ENCODE peak calls at places on chromosomes 12 and 14, in five cellular contexts. One of them, this sample, is unnamed.

GRCh38 chr12:56157201-56158028 is 744 bp upstream of the MYL6 start:
- DNase-seq in IMR-90: peak; percentile 83
- DNase-seq in tibial nerve: peak; percentile 81
- DNase-seq in neural progenitor cell: peak; percentile 90
- DNase-seq in hepatocyte: peak; percentile 87
- DNase-seq in this sample: peak; percentile 93

GRCh38 chr12:47816646-47817271 is 2.9 kb downstream of the HDAC7 start:
- DNase-seq in IMR-90: no peak
- DNase-seq in tibial nerve: no peak
- DNase-seq in neural progenitor cell: no peak
- DNase-seq in hepatocyte: no peak
- DNase-seq in this sample: peak; percentile 66

GRCh38 chr14:51419685-51420084 is 179.6 kb downstream of the TMX1 start:
- DNase-seq in IMR-90: no peak
- DNase-seq in tibial nerve: no peak
- DNase-seq in neural progenitor cell: no peak
- DNase-seq in hepatocyte: no peak
- DNase-seq in this sample: no peak

GRCh38 chr14:59342516-59343484 is 122.4 kb downstream of the GPR135 start:
- DNase-seq in IMR-90: no peak
- DNase-seq in tibial nerve: no peak
- DNase-seq in neural progenitor cell: no peak
- DNase-seq in hepatocyte: no peak
- DNase-seq in this sample: no peak

GRCh38 chr12:112852810-112853209 is 54.0 kb upstream of the OAS1 start:
- DNase-seq in IMR-90: no peak
- DNase-seq in tibial nerve: no peak
- DNase-seq in neural progenitor cell: no peak
- DNase-seq in hepatocyte: no peak
- DNase-seq in this sample: no peak

GRCh38 chr12:55816876-55817351 is 610 bp downstream of the SARNP start:
- DNase-seq in IMR-90: peak; percentile 26
- DNase-seq in tibial nerve: no peak
- DNase-seq in neural progenitor cell: peak; percentile 31
- DNase-seq in hepatocyte: peak; percentile 49
- DNase-seq in this sample: no peak

GRCh38 chr12:102847131-102847530 is 69.9 kb downstream of the PAH start:
- DNase-seq in IMR-90: no peak
- DNase-seq in tibial nerve: no peak
- DNase-seq in neural progenitor cell: no peak
- DNase-seq in hepatocyte: no peak
- DNase-seq in this sample: no peak

GRCh38 chr14:56125772-56126411 is 7.7 kb downstream of the PELI2 start:
- DNase-seq in IMR-90: no peak
- DNase-seq in tibial nerve: no peak
- DNase-seq in neural progenitor cell: no peak
- DNase-seq in hepatocyte: no peak
- DNase-seq in this sample: no peak

GRCh38 chr14:75399819-75400678 is 27.8 kb upstream of the JDP2 start:
- DNase-seq in IMR-90: no peak
- DNase-seq in tibial nerve: peak; percentile 78
- DNase-seq in neural progenitor cell: no peak
- DNase-seq in hepatocyte: peak; percentile 53
- DNase-seq in this sample: no peak

GRCh38 chr12:95790025-95790911 is at the start of gene NTN4:
- DNase-seq in IMR-90: peak; percentile 24
- DNase-seq in tibial nerve: peak; percentile 21
- DNase-seq in neural progenitor cell: peak; percentile 68
- DNase-seq in hepatocyte: peak; percentile 65
- DNase-seq in this sample: peak; percentile 77

GRCh38 chr12:11723993-11724392 is 74.5 kb downstream of the ETV6 start:
- DNase-seq in IMR-90: peak; percentile 52
- DNase-seq in tibial nerve: no peak
- DNase-seq in neural progenitor cell: peak; percentile 53
- DNase-seq in hepatocyte: no peak
- DNase-seq in this sample: peak; percentile 25

GRCh38 chr12:43571885-43572284 is 19.9 kb upstream of the ADAMTS20 start:
- DNase-seq in IMR-90: no peak
- DNase-seq in tibial nerve: no peak
- DNase-seq in neural progenitor cell: no peak
- DNase-seq in hepatocyte: no peak
- DNase-seq in this sample: peak; percentile 37

GRCh38 chr12:121337416-121337815 is 14.8 kb downstream of the ANAPC5 start:
- DNase-seq in IMR-90: no peak
- DNase-seq in tibial nerve: no peak
- DNase-seq in neural progenitor cell: no peak
- DNase-seq in hepatocyte: no peak
- DNase-seq in this sample: no peak

GRCh38 chr12:88538250-88538649 is 42.0 kb downstream of the KITLG start:
- DNase-seq in IMR-90: peak; percentile 17
- DNase-seq in tibial nerve: no peak
- DNase-seq in neural progenitor cell: no peak
- DNase-seq in hepatocyte: no peak
- DNase-seq in this sample: no peak

GRCh38 chr14:25350071-25350470 is 300.1 kb upstream of the STXBP6 start:
- DNase-seq in IMR-90: no peak
- DNase-seq in tibial nerve: no peak
- DNase-seq in neural progenitor cell: no peak
- DNase-seq in hepatocyte: no peak
- DNase-seq in this sample: no peak

GRCh38 chr14:99589651-99590530 is 14.1 kb downstream of the CCDC85C start:
- DNase-seq in IMR-90: no peak
- DNase-seq in tibial nerve: no peak
- DNase-seq in neural progenitor cell: no peak
- DNase-seq in hepatocyte: no peak
- DNase-seq in this sample: no peak

GRCh38 chr12:83471341-83471740 is 784.6 kb downstream of the TMTC2 start:
- DNase-seq in IMR-90: no peak
- DNase-seq in tibial nerve: no peak
- DNase-seq in neural progenitor cell: no peak
- DNase-seq in hepatocyte: no peak
- DNase-seq in this sample: no peak

GRCh38 chr12:58425481-58426392 is 484.4 kb downstream of the ATP23 start:
- DNase-seq in IMR-90: peak; percentile 94
- DNase-seq in tibial nerve: no peak
- DNase-seq in neural progenitor cell: peak; percentile 84
- DNase-seq in hepatocyte: peak; percentile 67
- DNase-seq in this sample: no peak

GRCh38 chr12:2084553-2085296 is 31.9 kb downstream of the CACNA1C start:
- DNase-seq in IMR-90: peak; percentile 89
- DNase-seq in tibial nerve: peak; percentile 48
- DNase-seq in neural progenitor cell: no peak
- DNase-seq in hepatocyte: no peak
- DNase-seq in this sample: no peak

GRCh38 chr12:666766-667308 is 3.6 kb upstream of the NINJ2 start:
- DNase-seq in IMR-90: peak; percentile 40
- DNase-seq in tibial nerve: no peak
- DNase-seq in neural progenitor cell: peak; percentile 7
- DNase-seq in hepatocyte: no peak
- DNase-seq in this sample: peak; percentile 12

GRCh38 chr14:35333797-35334743 is 41.9 kb downstream of the PSMA6 start:
- DNase-seq in IMR-90: no peak
- DNase-seq in tibial nerve: no peak
- DNase-seq in neural progenitor cell: no peak
- DNase-seq in hepatocyte: no peak
- DNase-seq in this sample: peak; percentile 42

GRCh38 chr14:54497224-54497623 is 8.4 kb upstream of the GMFB start:
- DNase-seq in IMR-90: no peak
- DNase-seq in tibial nerve: no peak
- DNase-seq in neural progenitor cell: no peak
- DNase-seq in hepatocyte: no peak
- DNase-seq in this sample: no peak

GRCh38 chr14:59576332-59577294 is at the start of gene CCDC175:
- DNase-seq in IMR-90: peak; percentile 71
- DNase-seq in tibial nerve: peak; percentile 46
- DNase-seq in neural progenitor cell: peak; percentile 99
- DNase-seq in hepatocyte: peak; percentile 96
- DNase-seq in this sample: peak; percentile 91

GRCh38 chr14:104742586-104743455 is 10.1 kb upstream of the SIVA1 start:
- DNase-seq in IMR-90: no peak
- DNase-seq in tibial nerve: no peak
- DNase-seq in neural progenitor cell: no peak
- DNase-seq in hepatocyte: no peak
- DNase-seq in this sample: peak; percentile 52

GRCh38 chr14:94481468-94482131 is 5.6 kb upstream of the SERPINA9 start:
- DNase-seq in IMR-90: peak; percentile 55
- DNase-seq in tibial nerve: no peak
- DNase-seq in neural progenitor cell: no peak
- DNase-seq in hepatocyte: no peak
- DNase-seq in this sample: no peak

GRCh38 chr12:69929125-69929524 is 104.1 kb downstream of the MYRFL start:
- DNase-seq in IMR-90: no peak
- DNase-seq in tibial nerve: no peak
- DNase-seq in neural progenitor cell: no peak
- DNase-seq in hepatocyte: no peak
- DNase-seq in this sample: no peak

GRCh38 chr14:104337381-104337780 is 199.0 kb downstream of the KIF26A start:
- DNase-seq in IMR-90: no peak
- DNase-seq in tibial nerve: no peak
- DNase-seq in neural progenitor cell: no peak
- DNase-seq in hepatocyte: peak; percentile 33
- DNase-seq in this sample: no peak

GRCh38 chr12:93025145-93026103 is 96.3 kb upstream of the EEA1 start:
- DNase-seq in IMR-90: peak; percentile 75
- DNase-seq in tibial nerve: peak; percentile 37
- DNase-seq in neural progenitor cell: peak; percentile 36
- DNase-seq in hepatocyte: peak; percentile 60
- DNase-seq in this sample: peak; percentile 32

GRCh38 chr12:132422057-132423043 is 67.6 kb upstream of the FBRSL1 start:
- DNase-seq in IMR-90: peak; percentile 42
- DNase-seq in tibial nerve: no peak
- DNase-seq in neural progenitor cell: peak; percentile 50
- DNase-seq in hepatocyte: no peak
- DNase-seq in this sample: peak; percentile 85

GRCh38 chr14:67571275-67571990 is 28.6 kb downstream of the PIGH start:
- DNase-seq in IMR-90: peak; percentile 44
- DNase-seq in tibial nerve: peak; percentile 81
- DNase-seq in neural progenitor cell: peak; percentile 77
- DNase-seq in hepatocyte: peak; percentile 76
- DNase-seq in this sample: peak; percentile 87

GRCh38 chr12:74381968-74382367 is 155.7 kb upstream of the ATXN7L3B start:
- DNase-seq in IMR-90: no peak
- DNase-seq in tibial nerve: no peak
- DNase-seq in neural progenitor cell: no peak
- DNase-seq in hepatocyte: no peak
- DNase-seq in this sample: no peak

GRCh38 chr12:111597731-111598636 is 1.1 kb downstream of the ATXN2 start:
- DNase-seq in IMR-90: no peak
- DNase-seq in tibial nerve: peak; percentile 19
- DNase-seq in neural progenitor cell: peak; percentile 68
- DNase-seq in hepatocyte: peak; percentile 63
- DNase-seq in this sample: peak; percentile 83

GRCh38 chr12:48903982-48904411 is 21.3 kb downstream of the FKBP11 start:
- DNase-seq in IMR-90: peak; percentile 82
- DNase-seq in tibial nerve: peak; percentile 66
- DNase-seq in neural progenitor cell: peak; percentile 93
- DNase-seq in hepatocyte: peak; percentile 92
- DNase-seq in this sample: peak; percentile 82

DNA sequence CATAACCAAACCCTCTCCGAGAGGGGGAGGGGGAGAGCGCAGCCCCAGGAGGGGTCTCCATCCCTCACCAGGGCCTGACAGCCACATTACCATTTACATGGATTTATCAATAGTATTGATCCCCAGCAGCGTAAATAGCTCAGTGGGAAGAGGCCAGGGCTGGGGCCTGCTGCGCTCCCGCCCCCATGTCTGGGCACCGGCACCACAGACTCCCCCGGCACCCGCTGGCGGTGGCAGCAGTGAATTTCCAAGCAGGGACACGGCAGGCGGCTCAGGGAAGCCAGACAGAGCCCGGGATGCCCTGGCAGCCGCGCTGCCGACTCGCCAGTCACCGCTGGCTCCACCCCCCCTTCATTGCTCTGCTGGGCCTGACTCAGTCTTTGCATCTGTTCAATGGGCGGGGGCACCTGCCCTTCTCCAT is 2.3 kb downstream of the NCOR2 start:
- DNase-seq in IMR-90: no peak
- DNase-seq in tibial nerve: no peak
- DNase-seq in neural progenitor cell: peak; percentile 53
- DNase-seq in hepatocyte: no peak
- DNase-seq in this sample: peak; percentile 89
- H3K4me3 ChIP-seq in IMR-90: no peak overlapping the region
- H3K4me3 ChIP-seq in tibial nerve: peak overlapping the region; percentile 99
- H3K4me3 ChIP-seq in neural progenitor cell: peak overlapping the region; percentile 79
- H3K4me3 ChIP-seq in hepatocyte: no peak overlapping the region
- H3K4me3 ChIP-seq in this sample: peak overlapping the region; percentile 17

DNA sequence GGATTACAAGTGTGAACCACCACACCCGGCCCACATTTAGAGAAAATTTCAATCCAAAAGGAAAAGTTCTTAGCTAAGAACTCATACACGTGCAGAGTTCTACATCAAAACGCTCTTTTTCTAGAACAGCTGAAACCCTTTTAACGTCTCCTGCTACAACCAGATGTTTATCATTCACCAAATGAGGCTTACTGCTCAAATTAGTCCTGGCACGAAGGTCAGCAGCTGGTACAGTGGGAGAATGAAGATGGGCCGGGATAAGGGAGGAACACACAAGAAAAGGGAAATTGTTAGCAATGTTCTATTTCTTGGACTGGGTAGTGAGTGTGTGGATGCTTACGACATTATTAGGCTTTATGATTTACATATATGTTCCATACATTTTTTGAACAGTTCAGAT is 37.2 kb downstream of the PRKAB1 start:
- DNase-seq in IMR-90: no peak
- DNase-seq in tibial nerve: no peak
- DNase-seq in neural progenitor cell: no peak
- DNase-seq in hepatocyte: no peak
- DNase-seq in this sample: no peak
- H3K36me3 ChIP-seq in IMR-90: peaks cover 5% of the 10 kb centered on the region
- H3K36me3 ChIP-seq in tibial nerve: peaks cover 76% of the 10 kb centered on the region
- H3K36me3 ChIP-seq in neural progenitor cell: peaks cover 13% of the 10 kb centered on the region
- H3K36me3 ChIP-seq in hepatocyte: no peaks in the 10 kb centered on the region
- H3K36me3 ChIP-seq in this sample: peaks cover 27% of the 10 kb centered on the region

GRCh38 chr14:72781476-72782181 is 112.3 kb downstream of the DPF3 start:
- DNase-seq in IMR-90: peak; percentile 71
- DNase-seq in tibial nerve: no peak
- DNase-seq in neural progenitor cell: no peak
- DNase-seq in hepatocyte: peak; percentile 24
- DNase-seq in this sample: no peak
- H3K27me3 ChIP-seq in IMR-90: no peaks in the 10 kb centered on the region
- H3K27me3 ChIP-seq in tibial nerve: no peaks in the 10 kb centered on the region
- H3K27me3 ChIP-seq in neural progenitor cell: no peaks in the 10 kb centered on the region
- H3K27me3 ChIP-seq in hepatocyte: no peaks in the 10 kb centered on the region
- H3K27me3 ChIP-seq in this sample: no peaks in the 10 kb centered on the region

GRCh38 chr12:118358008-118358359 is 14.7 kb downstream of the TAOK3 start:
- DNase-seq in IMR-90: no peak
- DNase-seq in tibial nerve: no peak
- DNase-seq in neural progenitor cell: no peak
- DNase-seq in hepatocyte: no peak
- DNase-seq in this sample: no peak

GRCh38 chr12:118358607-118359540 is 13.8 kb downstream of the TAOK3 start:
- DNase-seq in IMR-90: no peak
- DNase-seq in tibial nerve: no peak
- DNase-seq in neural progenitor cell: no peak
- DNase-seq in hepatocyte: no peak
- DNase-seq in this sample: no peak

GRCh38 chr12:118355838-118356237 is 16.9 kb downstream of the TAOK3 start:
- DNase-seq in IMR-90: no peak
- DNase-seq in tibial nerve: no peak
- DNase-seq in neural progenitor cell: no peak
- DNase-seq in hepatocyte: no peak
- DNase-seq in this sample: no peak

GRCh38 chr12:118356809-118357326 is 15.8 kb downstream of the TAOK3 start:
- DNase-seq in IMR-90: peak; percentile 92
- DNase-seq in tibial nerve: no peak
- DNase-seq in neural progenitor cell: no peak
- DNase-seq in hepatocyte: no peak
- DNase-seq in this sample: no peak

GRCh38 chr12:118357327-118358007 is 15.2 kb downstream of the TAOK3 start:
- DNase-seq in IMR-90: peak; percentile 65
- DNase-seq in tibial nerve: peak; percentile 67
- DNase-seq in neural progenitor cell: no peak
- DNase-seq in hepatocyte: peak; percentile 32
- DNase-seq in this sample: no peak
- H3K4me3 ChIP-seq in IMR-90: no peak overlapping the region
- H3K4me3 ChIP-seq in tibial nerve: no peak overlapping the region
- H3K4me3 ChIP-seq in neural progenitor cell: no peak overlapping the region
- H3K4me3 ChIP-seq in hepatocyte: no peak overlapping the region
- H3K4me3 ChIP-seq in this sample: no peak overlapping the region